ENCODE peak calls at places on chromosome 3, in eight cellular contexts. One of them, this sample, is unnamed.

GRCh38 chr3:66317750-66318366 is 97.1 kb downstream of the SLC25A26 start:
- DNase-seq in body of pancreas: no peak
- DNase-seq in cardiac muscle cell: no peak
- DNase-seq in suprapubic skin: no peak
- DNase-seq in ovary: no peak
- DNase-seq in upper lobe of left lung: no peak
- DNase-seq in psoas muscle: no peak
- DNase-seq in IMR-90: no peak
- DNase-seq in this sample: no peak

GRCh38 chr3:21310176-21310575 is 440.8 kb downstream of the ZNF385D start:
- DNase-seq in body of pancreas: no peak
- DNase-seq in cardiac muscle cell: no peak
- DNase-seq in suprapubic skin: no peak
- DNase-seq in ovary: no peak
- DNase-seq in upper lobe of left lung: no peak
- DNase-seq in psoas muscle: no peak
- DNase-seq in IMR-90: peak
- DNase-seq in this sample: no peak

GRCh38 chr3:183844606-183845005 is 19.2 kb upstream of the MAP6D1 start:
- DNase-seq in body of pancreas: no peak
- DNase-seq in cardiac muscle cell: peak
- DNase-seq in suprapubic skin: no peak
- DNase-seq in ovary: no peak
- DNase-seq in upper lobe of left lung: no peak
- DNase-seq in psoas muscle: no peak
- DNase-seq in IMR-90: peak
- DNase-seq in this sample: no peak

GRCh38 chr3:61594978-61595687 is 33.8 kb downstream of the PTPRG start:
- DNase-seq in body of pancreas: no peak
- DNase-seq in cardiac muscle cell: peak
- DNase-seq in suprapubic skin: no peak
- DNase-seq in ovary: no peak
- DNase-seq in upper lobe of left lung: no peak
- DNase-seq in psoas muscle: no peak
- DNase-seq in IMR-90: peak
- DNase-seq in this sample: no peak

GRCh38 chr3:159765860-159766294 is 222.8 kb upstream of the IL12A start:
- DNase-seq in body of pancreas: no peak
- DNase-seq in cardiac muscle cell: no peak
- DNase-seq in suprapubic skin: no peak
- DNase-seq in ovary: no peak
- DNase-seq in upper lobe of left lung: no peak
- DNase-seq in psoas muscle: no peak
- DNase-seq in IMR-90: no peak
- DNase-seq in this sample: no peak

GRCh38 chr3:66407281-66408218 is 93.3 kb downstream of the LRIG1 start:
- DNase-seq in body of pancreas: peak
- DNase-seq in cardiac muscle cell: peak
- DNase-seq in suprapubic skin: no peak
- DNase-seq in ovary: peak
- DNase-seq in upper lobe of left lung: peak
- DNase-seq in psoas muscle: peak
- DNase-seq in IMR-90: peak
- DNase-seq in this sample: peak

GRCh38 chr3:4356225-4356540 is 53.0 kb downstream of the SETMAR start:
- DNase-seq in body of pancreas: no peak
- DNase-seq in cardiac muscle cell: no peak
- DNase-seq in suprapubic skin: no peak
- DNase-seq in ovary: no peak
- DNase-seq in upper lobe of left lung: no peak
- DNase-seq in psoas muscle: no peak
- DNase-seq in IMR-90: no peak
- DNase-seq in this sample: no peak

GRCh38 chr3:71498543-71498942 is 85.0 kb downstream of the FOXP1 start:
- DNase-seq in body of pancreas: no peak
- DNase-seq in cardiac muscle cell: no peak
- DNase-seq in suprapubic skin: no peak
- DNase-seq in ovary: no peak
- DNase-seq in upper lobe of left lung: no peak
- DNase-seq in psoas muscle: no peak
- DNase-seq in IMR-90: no peak
- DNase-seq in this sample: no peak

GRCh38 chr3:187767266-187768032 is 22.2 kb upstream of the BCL6 start:
- DNase-seq in body of pancreas: no peak
- DNase-seq in cardiac muscle cell: peak
- DNase-seq in suprapubic skin: no peak
- DNase-seq in ovary: no peak
- DNase-seq in upper lobe of left lung: no peak
- DNase-seq in psoas muscle: no peak
- DNase-seq in IMR-90: peak
- DNase-seq in this sample: no peak

GRCh38 chr3:24145981-24146822 is 201.1 kb downstream of the NR1D2 start:
- DNase-seq in body of pancreas: no peak
- DNase-seq in cardiac muscle cell: peak
- DNase-seq in suprapubic skin: no peak
- DNase-seq in ovary: no peak
- DNase-seq in upper lobe of left lung: no peak
- DNase-seq in psoas muscle: no peak
- DNase-seq in IMR-90: peak
- DNase-seq in this sample: no peak

GRCh38 chr3:72482589-72483249 is 365.5 kb downstream of the SHQ1 start:
- DNase-seq in body of pancreas: peak
- DNase-seq in cardiac muscle cell: peak
- DNase-seq in suprapubic skin: peak
- DNase-seq in ovary: peak
- DNase-seq in upper lobe of left lung: peak
- DNase-seq in psoas muscle: peak
- DNase-seq in IMR-90: peak
- DNase-seq in this sample: peak

GRCh38 chr3:141769171-141769894 is 6.1 kb downstream of the GRK7 start:
- DNase-seq in body of pancreas: no peak
- DNase-seq in cardiac muscle cell: peak
- DNase-seq in suprapubic skin: no peak
- DNase-seq in ovary: no peak
- DNase-seq in upper lobe of left lung: no peak
- DNase-seq in psoas muscle: no peak
- DNase-seq in IMR-90: peak
- DNase-seq in this sample: no peak

GRCh38 chr3:59237121-59237520 is 187.3 kb upstream of the CFAP20DC start:
- DNase-seq in body of pancreas: no peak
- DNase-seq in cardiac muscle cell: no peak
- DNase-seq in suprapubic skin: no peak
- DNase-seq in ovary: no peak
- DNase-seq in upper lobe of left lung: no peak
- DNase-seq in psoas muscle: no peak
- DNase-seq in IMR-90: peak
- DNase-seq in this sample: no peak

GRCh38 chr3:66473637-66474036 is 27.2 kb downstream of the LRIG1 start:
- DNase-seq in body of pancreas: no peak
- DNase-seq in cardiac muscle cell: peak
- DNase-seq in suprapubic skin: no peak
- DNase-seq in ovary: no peak
- DNase-seq in upper lobe of left lung: no peak
- DNase-seq in psoas muscle: no peak
- DNase-seq in IMR-90: peak
- DNase-seq in this sample: no peak

GRCh38 chr3:49244589-49245205 is 32.3 kb downstream of the C3orf62 start:
- DNase-seq in body of pancreas: no peak
- DNase-seq in cardiac muscle cell: no peak
- DNase-seq in suprapubic skin: no peak
- DNase-seq in ovary: no peak
- DNase-seq in upper lobe of left lung: peak
- DNase-seq in psoas muscle: no peak
- DNase-seq in IMR-90: peak
- DNase-seq in this sample: no peak

GRCh38 chr3:194472290-194472920 is 14.4 kb downstream of the ATP13A3 start:
- DNase-seq in body of pancreas: peak
- DNase-seq in cardiac muscle cell: peak
- DNase-seq in suprapubic skin: no peak
- DNase-seq in ovary: no peak
- DNase-seq in upper lobe of left lung: no peak
- DNase-seq in psoas muscle: no peak
- DNase-seq in IMR-90: peak
- DNase-seq in this sample: no peak

GRCh38 chr3:150379469-150379868 is 28.6 kb upstream of the TSC22D2 start:
- DNase-seq in body of pancreas: no peak
- DNase-seq in cardiac muscle cell: no peak
- DNase-seq in suprapubic skin: no peak
- DNase-seq in ovary: no peak
- DNase-seq in upper lobe of left lung: no peak
- DNase-seq in psoas muscle: no peak
- DNase-seq in IMR-90: no peak
- DNase-seq in this sample: no peak

GRCh38 chr3:188507244-188507720 is 353.3 kb downstream of the LPP start:
- DNase-seq in body of pancreas: no peak
- DNase-seq in cardiac muscle cell: peak
- DNase-seq in suprapubic skin: no peak
- DNase-seq in ovary: no peak
- DNase-seq in upper lobe of left lung: no peak
- DNase-seq in psoas muscle: no peak
- DNase-seq in IMR-90: peak
- DNase-seq in this sample: no peak

GRCh38 chr3:185049710-185050109 is 103.2 kb downstream of the C3orf70 start:
- DNase-seq in body of pancreas: no peak
- DNase-seq in cardiac muscle cell: no peak
- DNase-seq in suprapubic skin: no peak
- DNase-seq in ovary: no peak
- DNase-seq in upper lobe of left lung: no peak
- DNase-seq in psoas muscle: no peak
- DNase-seq in IMR-90: no peak
- DNase-seq in this sample: no peak
- TF ChIP-seq CTCF in body of pancreas: no peak
- TF ChIP-seq CTCF in cardiac muscle cell: no peak
- TF ChIP-seq CTCF in suprapubic skin: no peak
- TF ChIP-seq CTCF in ovary: no peak
- TF ChIP-seq CTCF in upper lobe of left lung: no peak
- TF ChIP-seq CTCF in psoas muscle: no peak
- TF ChIP-seq CTCF in IMR-90: no peak
- TF ChIP-seq CTCF in this sample: no peak

GRCh38 chr3:123884258-123884831 is at the start of gene MYLK:
- DNase-seq in body of pancreas: peak
- DNase-seq in cardiac muscle cell: peak
- DNase-seq in suprapubic skin: peak
- DNase-seq in ovary: peak
- DNase-seq in upper lobe of left lung: peak
- DNase-seq in psoas muscle: peak
- DNase-seq in IMR-90: peak
- DNase-seq in this sample: peak

GRCh38 chr3:123884993-123885392 is 861 bp upstream of the MYLK start:
- DNase-seq in body of pancreas: no peak
- DNase-seq in cardiac muscle cell: no peak
- DNase-seq in suprapubic skin: no peak
- DNase-seq in ovary: no peak
- DNase-seq in upper lobe of left lung: no peak
- DNase-seq in psoas muscle: no peak
- DNase-seq in IMR-90: no peak
- DNase-seq in this sample: no peak

GRCh38 chr3:123883111-123883510 is 1.0 kb downstream of the MYLK start:
- DNase-seq in body of pancreas: no peak
- DNase-seq in cardiac muscle cell: no peak
- DNase-seq in suprapubic skin: no peak
- DNase-seq in ovary: no peak
- DNase-seq in upper lobe of left lung: no peak
- DNase-seq in psoas muscle: no peak
- DNase-seq in IMR-90: no peak
- DNase-seq in this sample: no peak

GRCh38 chr3:123881771-123882170 is 2.4 kb downstream of the MYLK start:
- DNase-seq in body of pancreas: no peak
- DNase-seq in cardiac muscle cell: no peak
- DNase-seq in suprapubic skin: no peak
- DNase-seq in ovary: no peak
- DNase-seq in upper lobe of left lung: no peak
- DNase-seq in psoas muscle: no peak
- DNase-seq in IMR-90: no peak
- DNase-seq in this sample: no peak

DNA sequence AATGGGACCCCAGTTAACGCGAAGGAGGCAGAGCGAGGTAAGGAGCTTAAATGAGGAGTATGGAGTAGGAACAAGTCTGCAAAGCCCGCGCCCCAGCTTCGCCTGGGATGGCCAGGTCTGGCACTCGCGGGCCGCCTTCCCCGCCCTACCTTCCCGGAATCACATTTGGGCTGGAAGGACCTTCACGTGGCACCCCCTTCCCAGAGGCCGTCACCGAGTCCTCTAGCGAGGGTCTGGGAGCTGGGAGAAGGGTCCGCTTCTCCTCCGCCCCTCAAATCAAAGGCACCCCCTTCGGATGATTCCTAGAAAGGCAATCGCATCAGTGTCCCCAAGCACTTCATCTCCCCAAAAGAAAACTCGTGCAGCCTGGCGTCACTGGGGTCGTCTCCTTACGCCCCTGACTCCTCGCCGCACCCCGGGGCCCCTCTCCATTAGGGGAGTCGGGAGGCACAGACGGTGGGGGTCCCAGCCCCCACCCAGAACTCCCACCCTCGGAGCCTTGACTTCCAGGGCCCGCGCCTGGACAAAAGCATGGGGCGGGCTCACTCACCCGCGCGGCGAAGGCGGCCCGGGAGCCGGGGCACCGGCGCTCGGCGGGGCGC is 375 bp downstream of the MYLK start:
- DNase-seq in body of pancreas: peak
- DNase-seq in cardiac muscle cell: peak
- DNase-seq in suprapubic skin: no peak
- DNase-seq in ovary: no peak
- DNase-seq in upper lobe of left lung: no peak
- DNase-seq in psoas muscle: peak
- DNase-seq in IMR-90: no peak
- DNase-seq in this sample: no peak
- H3K27ac ChIP-seq in body of pancreas: no peak
- H3K27ac ChIP-seq in cardiac muscle cell: no peak
- H3K27ac ChIP-seq in suprapubic skin: no peak
- H3K27ac ChIP-seq in ovary: no peak
- H3K27ac ChIP-seq in upper lobe of left lung: no peak
- H3K27ac ChIP-seq in psoas muscle: no peak
- H3K27ac ChIP-seq in IMR-90: peak
- H3K27ac ChIP-seq in this sample: peak

DNA sequence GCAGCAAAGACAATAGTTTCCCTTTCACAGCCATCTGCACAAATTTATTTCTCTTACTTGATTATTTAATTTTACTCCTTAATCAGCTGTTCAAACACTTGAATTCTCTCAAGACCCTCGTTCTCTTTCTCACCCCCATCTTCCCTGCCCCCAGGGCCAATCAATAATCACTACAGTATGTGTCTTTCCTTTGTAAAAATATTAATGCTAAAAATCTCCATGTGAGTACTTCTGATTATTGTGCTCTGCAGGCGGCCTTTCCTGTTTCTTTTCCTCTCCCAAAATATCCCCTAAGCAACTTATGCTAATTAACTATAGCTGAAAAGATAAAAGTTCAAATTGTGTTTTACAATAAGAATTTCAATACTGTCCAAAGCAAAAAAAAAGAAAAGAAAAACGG is 617.0 kb upstream of the CBLB start:
- DNase-seq in body of pancreas: no peak
- DNase-seq in cardiac muscle cell: no peak
- DNase-seq in suprapubic skin: no peak
- DNase-seq in ovary: no peak
- DNase-seq in upper lobe of left lung: no peak
- DNase-seq in psoas muscle: no peak
- DNase-seq in IMR-90: no peak
- DNase-seq in this sample: no peak
- H3K4me3 ChIP-seq in body of pancreas: no peak
- H3K4me3 ChIP-seq in cardiac muscle cell: no peak
- H3K4me3 ChIP-seq in suprapubic skin: no peak
- H3K4me3 ChIP-seq in ovary: no peak
- H3K4me3 ChIP-seq in upper lobe of left lung: no peak
- H3K4me3 ChIP-seq in psoas muscle: no peak
- H3K4me3 ChIP-seq in IMR-90: no peak
- H3K4me3 ChIP-seq in this sample: no peak

GRCh38 chr3:42660898-42661297 is 7.4 kb downstream of the ZBTB47 start:
- DNase-seq in body of pancreas: no peak
- DNase-seq in cardiac muscle cell: no peak
- DNase-seq in suprapubic skin: no peak
- DNase-seq in ovary: no peak
- DNase-seq in upper lobe of left lung: no peak
- DNase-seq in psoas muscle: no peak
- DNase-seq in IMR-90: no peak
- DNase-seq in this sample: no peak
- TF ChIP-seq CTCF in body of pancreas: no peak
- TF ChIP-seq CTCF in cardiac muscle cell: no peak
- TF ChIP-seq CTCF in suprapubic skin: no peak
- TF ChIP-seq CTCF in ovary: no peak
- TF ChIP-seq CTCF in upper lobe of left lung: no peak
- TF ChIP-seq CTCF in psoas muscle: no peak
- TF ChIP-seq CTCF in IMR-90: no peak
- TF ChIP-seq CTCF in this sample: no peak

This sample was measured in coronary artery.